ENCODE peak calls at places on chromosomes 11 and 22, in eight cellular contexts. S is stomach, X is esophagus squamous epithelium, O is body of pancreas, T is left ventricle myocardium inferior, C is AG04450, A is HL-60, U is endodermal cell. I is an unnamed sample.

GRCh38 chr11:33444835-33445594 is 187.8 kb downstream of the HIPK3 start:
- DNase-seq in C (no peak), U (no peak), X (no peak), A (no peak), T (no peak), O (no peak), S (no peak), I (no peak)

GRCh38 chr11:4102711-4103110 is 8.1 kb downstream of the RRM1 start:
- DNase-seq in C (no peak), T (no peak), X (no peak), S (no peak), U (no peak), O (no peak), A (peak; percentile 56), I (no peak)

GRCh38 chr22:35892192-35892591 is 136.4 kb downstream of the RBFOX2 start:
- DNase-seq in U (no peak), A (no peak), O (no peak), S (no peak), C (peak; percentile 18), X (no peak), T (no peak), I (peak; percentile 83)

GRCh38 chr11:72657356-72657755 is 16.9 kb downstream of the PDE2A start:
- DNase-seq in A (no peak), T (no peak), O (no peak), X (no peak), S (no peak), U (no peak), C (no peak), I (no peak)

GRCh38 chr11:125072961-125073590 is 10.0 kb downstream of the SLC37A2 start:
- DNase-seq in T (no peak), X (no peak), O (no peak), C (no peak), A (no peak), U (no peak), S (no peak), I (no peak)

GRCh38 chr22:19287889-19288288 is 3.6 kb downstream of the CLTCL1 start:
- DNase-seq in T (no peak), C (peak; percentile 61), S (no peak), O (no peak), U (no peak), X (no peak), A (no peak), I (no peak)

GRCh38 chr11:109423114-109423859 is 1.3 kb downstream of the C11orf87 start:
- DNase-seq in S (no peak), U (peak; percentile 77), O (peak; percentile 5), C (no peak), A (no peak), X (no peak), T (no peak), I (no peak)

GRCh38 chr22:27004434-27004833 is 347.0 kb downstream of the MIAT start:
- DNase-seq in O (no peak), C (no peak), X (no peak), A (no peak), T (no peak), S (no peak), U (no peak), I (no peak)

GRCh38 chr11:32436751-32437405 is 1.5 kb upstream of the WT1 start:
- DNase-seq in A (no peak), X (no peak), U (peak; percentile 75), C (no peak), T (no peak), S (no peak), O (no peak), I (no peak)

GRCh38 chr11:118304227-118304808 is at the start of gene CD3E:
- DNase-seq in A (peak; percentile 13), S (no peak), C (no peak), T (no peak), U (no peak), X (no peak), O (no peak), I (no peak)

GRCh38 chr11:118301600-118302195 is 2.8 kb upstream of the CD3E start:
- DNase-seq in T (no peak), C (no peak), S (no peak), A (no peak), U (no peak), X (no peak), O (no peak), I (no peak)

GRCh38 chr11:118306556-118306955 is 2.0 kb downstream of the CD3E start:
- DNase-seq in T (no peak), U (no peak), X (no peak), S (no peak), O (no peak), A (no peak), C (no peak), I (no peak)

GRCh38 chr11:118305726-118306125 is 1.2 kb downstream of the CD3E start:
- DNase-seq in O (no peak), A (no peak), U (no peak), C (no peak), X (no peak), T (no peak), S (no peak), I (no peak)

DNA sequence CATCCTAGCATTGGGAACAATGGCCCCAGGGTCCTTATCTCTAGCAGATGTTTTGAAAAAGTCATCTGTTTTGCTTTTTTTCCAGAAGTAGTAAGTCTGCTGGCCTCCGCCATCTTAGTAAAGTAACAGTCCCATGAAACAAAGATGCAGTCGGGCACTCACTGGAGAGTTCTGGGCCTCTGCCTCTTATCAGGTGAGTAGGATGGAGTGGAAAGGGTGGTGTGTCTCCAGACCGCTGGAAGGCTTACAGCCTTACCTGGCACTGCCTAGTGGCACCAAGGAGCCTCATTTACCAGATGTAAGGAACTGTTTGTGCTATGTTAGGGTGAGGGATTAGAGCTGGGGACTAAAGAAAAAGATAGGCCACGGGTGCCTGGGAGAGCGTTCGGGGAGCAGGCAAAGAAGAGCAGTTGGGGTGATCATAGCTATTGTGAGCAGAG is 299 bp downstream of the CD3E start:
- DNase-seq in U (no peak), O (no peak), C (no peak), T (no peak), X (no peak), A (no peak), S (no peak), I (no peak)
- H3K4me3 ChIP-seq in U (no peak overlapping the region), O (no peak overlapping the region), C (no peak overlapping the region), T (no peak overlapping the region), X (peak overlapping the region; percentile 33), A (no peak overlapping the region), S (peak overlapping the region; percentile 7), I (no peak overlapping the region)

GRCh38 chr11:1879342-1879940 is 12.3 kb downstream of the PRR33 start:
- DNase-seq in O (no peak), U (no peak), A (no peak), S (no peak), T (peak; percentile 24), C (no peak), X (no peak), I (no peak)
- TF ChIP-seq CTCF in O (no peak), U (no peak), A (no peak), S (no peak), T (no peak), C (no peak), X (peak; percentile 55), I (no peak)

GRCh38 chr11:9982796-9983579 is 311.0 kb downstream of the SBF2 start:
- DNase-seq in O (no peak), X (no peak), S (peak; percentile 41), U (peak; percentile 91), A (no peak), T (no peak), C (no peak), I (peak; percentile 76)
- H3K27ac ChIP-seq in O (no peak overlapping the region), X (peak overlapping the region; percentile 54), S (no peak overlapping the region), U (peak overlapping the region; percentile 74), A (no peak overlapping the region), T (no peak overlapping the region), C (no peak overlapping the region), I (peak overlapping the region; percentile 80)

DNA sequence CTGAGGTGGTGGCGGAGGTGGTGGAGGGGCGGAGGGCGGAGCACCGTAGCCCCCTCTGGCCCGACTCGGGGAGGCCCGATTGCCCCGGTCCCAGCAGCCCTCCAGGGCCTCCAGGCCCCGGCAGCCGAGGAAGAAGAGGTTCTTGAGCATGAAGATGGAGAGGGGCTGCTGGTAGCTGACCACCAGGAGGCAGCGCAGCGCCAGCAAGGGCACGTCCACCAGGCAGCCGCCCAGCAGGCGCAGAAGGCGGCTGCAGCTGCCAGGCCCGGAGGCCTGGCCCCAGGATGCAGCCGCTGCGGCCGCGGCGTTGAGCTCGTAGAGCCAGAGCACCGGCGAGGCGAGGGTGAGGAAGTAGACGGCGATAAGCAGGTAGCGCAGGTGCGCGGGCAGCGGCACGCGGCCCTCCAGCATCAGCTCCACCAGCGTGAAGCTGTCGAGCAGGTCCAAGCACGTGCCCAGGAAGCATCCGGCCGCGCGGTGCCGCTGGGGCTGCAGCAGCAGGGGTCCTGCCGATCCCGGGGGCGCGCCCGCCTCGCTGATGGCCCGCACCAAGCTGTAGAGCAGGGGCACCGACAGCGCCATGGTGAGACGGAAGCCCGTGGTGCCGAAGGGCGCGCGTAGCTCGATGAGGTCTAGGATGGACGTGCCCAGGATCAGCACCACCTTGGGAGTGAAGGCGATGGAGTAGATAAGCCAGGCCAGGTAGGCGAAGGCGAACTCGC is 1.5 kb downstream of the TMEM121B start:
- DNase-seq in O (peak; percentile 53), C (no peak), X (no peak), A (no peak), U (peak; percentile 88), S (no peak), T (peak; percentile 45), I (peak; percentile 23)
- H3K4me3 ChIP-seq in O (no peak overlapping the region), C (no peak overlapping the region), X (no peak overlapping the region), A (no peak overlapping the region), U (no peak overlapping the region), S (no peak overlapping the region), T (peak overlapping the region; percentile 81), I (no peak overlapping the region)

DNA sequence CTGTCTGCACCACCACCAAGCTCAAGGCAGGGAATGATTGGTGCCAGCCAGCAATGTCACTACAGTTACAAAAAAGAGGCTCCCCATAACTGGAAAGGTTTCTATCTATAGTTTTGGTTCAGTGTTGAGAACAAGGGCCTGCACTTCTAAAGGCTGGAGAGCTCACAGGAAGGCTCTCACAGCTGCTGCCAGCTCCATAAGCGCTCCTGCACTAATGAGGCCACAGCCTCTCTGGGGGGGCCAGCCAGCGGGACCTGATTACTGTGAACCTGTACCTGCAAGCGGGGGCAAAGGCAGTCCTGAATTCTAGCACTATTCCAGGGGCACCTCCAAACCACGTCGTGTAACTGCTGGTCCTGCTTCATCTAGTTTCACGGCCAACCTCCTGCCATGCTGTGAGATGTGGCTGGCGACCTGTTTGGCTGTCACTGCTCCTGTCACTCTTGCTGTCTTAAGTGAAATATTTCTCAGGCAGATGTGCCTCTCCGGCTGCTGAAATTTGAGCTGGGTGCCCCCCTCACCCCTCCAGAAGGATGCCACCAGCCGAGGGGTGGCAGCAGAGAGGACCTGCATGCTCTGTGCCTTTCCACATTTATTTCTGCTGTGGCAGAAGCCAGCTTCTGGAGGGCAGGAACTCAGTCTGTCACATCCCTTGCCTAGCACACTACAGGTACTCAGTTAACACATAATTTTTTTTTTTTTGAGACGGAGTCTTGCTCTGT is 53.3 kb upstream of the ARFGAP3 start:
- DNase-seq in O (no peak), T (no peak), A (no peak), X (no peak), U (no peak), C (no peak), S (no peak), I (peak; percentile 41)
- TF ChIP-seq CTCF in O (peak; percentile 7), T (peak; percentile 39), A (no peak), X (no peak), U (no peak), C (no peak), S (no peak), I (peak; percentile 49)

GRCh38 chr11:134157451-134157850 is 66.3 kb downstream of the NCAPD3 start:
- DNase-seq in T (no peak), S (no peak), A (no peak), U (no peak), O (no peak), C (no peak), X (no peak), I (no peak)
- H3K27ac ChIP-seq in T (no peak overlapping the region), S (no peak overlapping the region), A (no peak overlapping the region), U (no peak overlapping the region), O (no peak overlapping the region), C (no peak overlapping the region), X (no peak overlapping the region), I (no peak overlapping the region)

I was measured in A673.